ENCODE peak calls at places on chromosomes 6 and 20, in eight cellular contexts. O, B, M, N, L, U, D and J are unnamed samples.
A peak's percentile ranks its signal among the peaks of the same experiment; 100 is the strongest.

GRCh38 chr20:63134201-63134612 is 81.7 kb downstream of the YTHDF1 start:
- DNase-seq in O (no peak), N (no peak), B (peak; percentile 37), L (peak; percentile 56), D (no peak), U (no peak), M (no peak), J (peak; percentile 24)

GRCh38 chr6:11085758-11086435 is 7.7 kb upstream of the SMIM13 start:
- DNase-seq in B (no peak), L (no peak), N (no peak), D (no peak), M (peak; percentile 64), U (no peak), O (peak; percentile 69), J (no peak)

GRCh38 chr6:16776394-16777017 is 15.2 kb upstream of the ATXN1 start:
- DNase-seq in L (no peak), D (no peak), B (no peak), O (peak; percentile 36), N (no peak), M (no peak), U (no peak), J (no peak)

GRCh38 chr6:118810420-118811027 is 83.4 kb upstream of the ASF1A start:
- DNase-seq in D (no peak), N (no peak), O (no peak), B (no peak), L (no peak), M (no peak), U (no peak), J (peak; percentile 89)

GRCh38 chr20:32522525-32522774 is 62.7 kb downstream of the NOL4L start:
- DNase-seq in O (no peak), L (no peak), N (no peak), B (peak; percentile 42), U (no peak), D (no peak), M (no peak), J (no peak)

GRCh38 chr20:1005452-1006027 is 3.4 kb upstream of the RSPO4 start:
- DNase-seq in D (peak; percentile 62), L (peak; percentile 39), U (no peak), M (no peak), B (no peak), O (peak; percentile 9), N (peak; percentile 61), J (peak; percentile 56)

GRCh38 chr6:15770347-15771143 is 107.7 kb upstream of the DTNBP1 start:
- DNase-seq in L (no peak), D (no peak), B (no peak), O (peak; percentile 37), M (no peak), U (no peak), N (no peak), J (peak; percentile 38)

GRCh38 chr20:1845701-1846100 is 49.5 kb upstream of the SIRPA start:
- DNase-seq in B (no peak), O (no peak), N (no peak), L (no peak), U (no peak), M (no peak), D (no peak), J (no peak)

GRCh38 chr6:169046483-169047192 is 207.0 kb downstream of the THBS2 start:
- DNase-seq in N (no peak), O (no peak), M (peak; percentile 76), U (no peak), L (peak; percentile 33), D (peak; percentile 91), B (no peak), J (no peak)

GRCh38 chr6:158264180-158264579 is 48.1 kb upstream of the TULP4 start:
- DNase-seq in L (no peak), B (no peak), U (no peak), N (no peak), O (no peak), M (no peak), D (no peak), J (no peak)

GRCh38 chr20:40939667-40940066 is 89.0 kb upstream of the TOP1 start:
- DNase-seq in L (no peak), M (no peak), U (no peak), O (no peak), D (no peak), N (no peak), B (no peak), J (no peak)

GRCh38 chr20:39893013-39893685 is 795.9 kb downstream of the MAFB start:
- DNase-seq in L (no peak), B (no peak), M (peak; percentile 81), D (no peak), N (no peak), O (no peak), U (no peak), J (no peak)

GRCh38 chr6:144460224-144461095 is 175.3 kb downstream of the UTRN start:
- DNase-seq in L (no peak), U (no peak), M (no peak), D (no peak), N (peak; percentile 80), B (no peak), O (no peak), J (no peak)

GRCh38 chr6:169969372-169970099 is 218.1 kb downstream of the ERMARD start:
- DNase-seq in U (peak; percentile 8), M (no peak), B (peak; percentile 30), O (no peak), L (no peak), N (no peak), D (no peak), J (no peak)

GRCh38 chr6:45419574-45420082 is 41.9 kb upstream of the SUPT3H start:
- DNase-seq in D (peak; percentile 68), N (peak; percentile 90), O (peak; percentile 72), L (peak; percentile 85), M (peak; percentile 63), B (peak; percentile 66), U (peak; percentile 51), J (peak; percentile 77)

GRCh38 chr6:168155193-168155592 is 76.2 kb upstream of the FRMD1 start:
- DNase-seq in O (peak; percentile 26), B (no peak), M (peak; percentile 58), L (no peak), D (peak; percentile 45), N (no peak), U (no peak), J (no peak)

GRCh38 chr6:107616776-107617175 is 126.9 kb downstream of the SOBP start:
- DNase-seq in U (no peak), B (no peak), D (no peak), O (no peak), L (no peak), N (no peak), M (no peak), J (no peak)

GRCh38 chr6:55543633-55544309 is 35.2 kb downstream of the HMGCLL1 start:
- DNase-seq in D (peak; percentile 22), L (no peak), U (no peak), O (no peak), M (no peak), B (no peak), N (no peak), J (no peak)
- TF ChIP-seq CTCF in D (no peak), L (no peak), U (no peak), O (no peak), M (peak; percentile 2), B (no peak), N (no peak), J (no peak)

GRCh38 chr6:36964908-36965307 is 10.4 kb downstream of the PI16 start:
- DNase-seq in N (no peak), D (no peak), M (no peak), O (no peak), B (no peak), U (no peak), L (no peak), J (no peak)

GRCh38 chr6:36964349-36964748 is 9.8 kb downstream of the PI16 start:
- DNase-seq in L (no peak), U (no peak), N (no peak), M (no peak), O (no peak), D (no peak), B (no peak), J (no peak)

GRCh38 chr6:36962874-36963273 is 8.3 kb downstream of the PI16 start:
- DNase-seq in L (peak; percentile 76), U (peak; percentile 74), B (peak; percentile 98), N (no peak), O (peak; percentile 80), M (no peak), D (peak; percentile 37), J (peak; percentile 84)

GRCh38 chr6:36961441-36962430 is 7.2 kb downstream of the PI16 start:
- DNase-seq in U (no peak), O (no peak), D (no peak), M (no peak), N (no peak), B (no peak), L (peak; percentile 46), J (no peak)

DNA sequence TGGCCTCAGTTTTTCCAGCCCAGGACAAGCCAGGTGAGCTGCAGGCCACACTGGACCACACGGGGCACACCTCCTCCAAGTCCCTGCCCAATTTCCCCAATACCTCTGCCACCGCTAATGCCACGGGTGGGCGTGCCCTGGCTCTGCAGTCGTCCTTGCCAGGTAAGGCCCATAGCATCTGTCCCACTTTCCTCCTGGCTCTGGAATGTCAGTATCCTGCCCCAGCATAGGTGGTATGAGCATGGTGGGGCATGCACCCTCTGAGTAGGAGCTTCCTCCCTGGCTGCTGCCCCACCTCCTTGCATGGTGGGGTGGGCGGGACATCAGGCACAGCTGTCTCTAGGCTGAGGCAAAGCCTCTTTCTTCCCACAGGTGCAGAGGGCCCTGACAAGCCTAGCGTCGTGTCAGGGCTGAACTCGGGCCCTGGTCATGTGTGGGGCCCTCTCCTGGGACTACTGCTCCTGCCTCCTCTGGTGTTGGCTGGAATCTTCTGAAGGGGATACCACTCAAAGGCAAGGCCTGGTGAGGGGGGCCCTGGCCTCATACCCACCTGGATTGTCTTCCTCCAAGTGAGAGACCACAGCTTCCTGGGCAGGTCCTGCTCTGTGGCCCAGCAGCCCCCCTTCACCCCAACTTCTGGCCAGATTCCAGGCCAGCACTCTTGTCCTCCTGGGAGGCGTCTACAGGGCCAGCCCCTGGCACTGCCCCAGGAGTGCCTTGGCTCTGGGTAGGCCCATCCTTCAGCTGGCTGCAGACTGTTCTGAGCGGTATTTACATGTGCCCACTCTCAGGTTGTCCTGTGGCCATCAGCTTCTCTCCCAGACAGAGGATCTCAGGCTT is 9.1 kb downstream of the PI16 start:
- DNase-seq in M (no peak), O (peak; percentile 46), N (no peak), L (peak; percentile 80), D (no peak), B (no peak), U (no peak), J (peak; percentile 37)
- TF ChIP-seq CTCF in M (no peak), O (no peak), N (no peak), L (no peak), D (no peak), B (no peak), U (no peak), J (no peak)

GRCh38 chr6:140671926-140672325 is 1297.5 kb upstream of the CITED2 start:
- DNase-seq in D (peak; percentile 26), B (no peak), N (no peak), U (no peak), O (no peak), L (no peak), M (no peak), J (no peak)
- TF ChIP-seq CTCF in D (peak; percentile 12), B (no peak), N (peak; percentile 28), U (no peak), O (peak; percentile 27), L (peak; percentile 17), M (no peak), J (no peak)

DNA sequence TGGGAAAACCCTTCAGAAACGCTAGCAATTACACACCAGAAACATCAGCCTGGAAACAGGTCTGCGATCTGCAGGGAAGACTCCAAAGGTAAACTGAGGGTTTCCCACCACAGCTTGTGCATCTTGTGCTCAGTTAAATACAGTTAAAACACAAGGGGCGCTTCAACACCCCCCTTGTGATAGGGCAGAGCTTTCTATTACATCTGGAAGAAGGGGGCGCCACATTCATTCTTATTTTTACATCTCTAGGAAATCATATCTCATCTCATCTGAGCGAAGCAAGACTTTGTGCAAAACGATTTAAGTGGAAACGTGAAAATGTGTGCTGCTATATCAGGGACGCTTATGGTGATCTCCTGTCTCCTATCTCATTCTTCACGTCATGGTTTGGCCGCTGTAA is 58.5 kb downstream of the PRND start:
- DNase-seq in M (no peak), B (no peak), O (no peak), D (no peak), N (no peak), U (no peak), L (no peak), J (no peak)
- TF ChIP-seq CTCF in M (no peak), B (peak; percentile 4), O (no peak), D (no peak), N (no peak), U (no peak), L (no peak), J (no peak)